ENCODE peak calls at places on chromosomes 11 and 22, in eight cellular contexts. I, O, N, T, Z, J, E and H are unnamed samples.

GRCh38 chr22:30556388-30556787 is 9.8 kb upstream of the SEC14L6 start:
- DNase-seq in I (no peak), O (no peak), N (no peak), T (no peak), Z (no peak), J (no peak), E (no peak), H (no peak)

GRCh38 chr11:47446833-47447232 is 2.1 kb downstream of the RAPSN start:
- DNase-seq in I (no peak), O (no peak), N (no peak), T (no peak), Z (no peak), J (no peak), E (no peak), H (no peak)

GRCh38 chr11:65435330-65435931 is 12.8 kb downstream of the NEAT1 start:
- DNase-seq in I (peak), O (no peak), N (no peak), T (peak), Z (peak), J (no peak), E (no peak), H (no peak)

GRCh38 chr11:72932132-72932570 is 117.9 kb downstream of the ATG16L2 start:
- DNase-seq in I (no peak), O (peak), N (peak), T (no peak), Z (no peak), J (no peak), E (no peak), H (no peak)

GRCh38 chr11:74169736-74170458 is 905 bp downstream of the C2CD3 start:
- DNase-seq in I (no peak), O (no peak), N (no peak), T (no peak), Z (no peak), J (no peak), E (no peak), H (no peak)

GRCh38 chr22:43399338-43399979 is 12.4 kb upstream of the MPPED1 start:
- DNase-seq in I (no peak), O (no peak), N (no peak), T (no peak), Z (no peak), J (no peak), E (no peak), H (peak)

GRCh38 chr22:21709688-21710087 is 25.9 kb downstream of the YPEL1 start:
- DNase-seq in I (no peak), O (no peak), N (no peak), T (no peak), Z (no peak), J (no peak), E (no peak), H (no peak)

GRCh38 chr11:57514538-57515331 is 767 bp downstream of the SLC43A1 start:
- DNase-seq in I (peak), O (peak), N (no peak), T (peak), Z (peak), J (no peak), E (peak), H (no peak)

GRCh38 chr11:129696309-129696989 is 119.2 kb upstream of the TMEM45B start:
- DNase-seq in I (no peak), O (no peak), N (no peak), T (no peak), Z (no peak), J (no peak), E (no peak), H (no peak)

GRCh38 chr22:45726081-45726480 is 54.4 kb downstream of the ATXN10 start:
- DNase-seq in I (no peak), O (no peak), N (no peak), T (no peak), Z (no peak), J (no peak), E (no peak), H (no peak)

GRCh38 chr11:27950339-27950738 is 157.6 kb downstream of the KIF18A start:
- DNase-seq in I (no peak), O (no peak), N (no peak), T (no peak), Z (no peak), J (no peak), E (no peak), H (no peak)

GRCh38 chr22:35301370-35301874 is 1.7 kb downstream of the TOM1 start:
- DNase-seq in I (no peak), O (peak), N (peak), T (no peak), Z (peak), J (no peak), E (peak), H (peak)

GRCh38 chr11:37688461-37688860 is 1090.4 kb upstream of the RAG2 start:
- DNase-seq in I (no peak), O (no peak), N (no peak), T (no peak), Z (no peak), J (no peak), E (no peak), H (no peak)

GRCh38 chr22:20432244-20432686 is 5.4 kb downstream of the SCARF2 start:
- DNase-seq in I (no peak), O (no peak), N (no peak), T (no peak), Z (no peak), J (no peak), E (peak), H (no peak)

GRCh38 chr22:20430101-20430640 is 7.5 kb downstream of the SCARF2 start:
- DNase-seq in I (no peak), O (no peak), N (no peak), T (no peak), Z (no peak), J (no peak), E (peak), H (no peak)

GRCh38 chr22:20431520-20432237 is 5.9 kb downstream of the SCARF2 start:
- DNase-seq in I (no peak), O (no peak), N (no peak), T (no peak), Z (no peak), J (no peak), E (peak), H (no peak)

GRCh38 chr22:20429254-20430100 is 8.1 kb downstream of the SCARF2 start:
- DNase-seq in I (peak), O (no peak), N (no peak), T (no peak), Z (peak), J (no peak), E (peak), H (peak)

GRCh38 chr22:20430641-20431519 is 6.7 kb downstream of the SCARF2 start:
- DNase-seq in I (peak), O (peak), N (no peak), T (no peak), Z (peak), J (no peak), E (peak), H (no peak)
- TF ChIP-seq CTCF in I (peak), O (no peak), N (peak), T (peak), Z (peak), J (peak), E (no peak), H (peak)

DNA sequence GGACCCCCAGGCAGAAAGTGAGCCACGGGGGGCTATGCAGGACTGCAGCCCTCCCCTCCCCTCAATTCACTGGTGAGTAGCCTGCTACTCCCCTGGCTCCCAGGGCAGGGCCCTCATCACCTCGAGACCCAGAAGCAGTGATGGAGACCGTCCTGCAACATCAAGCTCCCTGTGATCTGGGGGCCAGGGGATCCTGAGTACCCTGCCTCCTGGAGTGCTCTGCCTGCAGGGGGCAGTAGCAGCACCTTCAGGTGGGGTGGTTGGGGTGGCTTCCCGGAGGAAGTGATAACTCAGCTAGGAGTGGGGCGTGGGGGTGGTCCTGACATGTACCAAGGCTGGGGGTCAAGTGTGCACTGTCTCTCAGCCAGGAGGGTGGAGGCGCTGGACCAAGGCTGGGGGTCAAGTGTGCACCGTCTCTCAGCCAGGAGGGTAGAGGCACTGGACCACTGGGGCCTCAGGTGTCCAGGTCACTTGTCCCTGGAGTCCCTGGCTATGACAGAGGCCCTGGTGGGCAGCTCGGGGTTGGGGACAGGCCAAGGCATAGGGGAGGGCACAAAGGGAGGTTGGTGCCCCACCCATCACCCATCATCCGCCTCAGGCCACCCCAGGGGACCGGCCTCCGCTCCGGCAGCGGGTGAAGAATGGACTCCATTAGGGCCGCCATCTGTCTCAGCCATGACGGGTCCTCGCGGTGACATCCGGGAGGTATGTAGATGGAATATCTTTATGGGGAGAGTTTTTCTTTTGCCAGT is 9.4 kb downstream of the RTN4R start:
- DNase-seq in I (no peak), O (no peak), N (no peak), T (no peak), Z (no peak), J (no peak), E (no peak), H (no peak)
- TF ChIP-seq CTCF in I (no peak), O (no peak), N (peak), T (no peak), Z (no peak), J (peak), E (no peak), H (peak)

GRCh38 chr11:121533556-121534050 is 80.8 kb upstream of the SORL1-AS1 start:
- DNase-seq in I (no peak), O (no peak), N (no peak), T (no peak), Z (no peak), J (no peak), E (no peak), H (no peak)

GRCh38 chr11:121536116-121536515 is 83.3 kb upstream of the SORL1-AS1 start:
- DNase-seq in I (no peak), O (no peak), N (no peak), T (no peak), Z (no peak), J (no peak), E (no peak), H (no peak)

GRCh38 chr11:121535122-121535796 is 82.5 kb upstream of the SORL1-AS1 start:
- DNase-seq in I (no peak), O (peak), N (no peak), T (no peak), Z (no peak), J (no peak), E (no peak), H (no peak)

GRCh38 chr11:121538054-121538453 is 85.3 kb upstream of the SORL1-AS1 start:
- DNase-seq in I (no peak), O (no peak), N (no peak), T (no peak), Z (no peak), J (no peak), E (no peak), H (no peak)

GRCh38 chr11:121534131-121535093 is 81.6 kb upstream of the SORL1-AS1 start:
- DNase-seq in I (no peak), O (peak), N (no peak), T (no peak), Z (no peak), J (no peak), E (no peak), H (no peak)
- TF ChIP-seq CTCF in I (no peak), O (peak), N (peak), T (peak), Z (peak), J (peak), E (no peak), H (no peak)

GRCh38 chr11:131584694-131585592 is 214.5 kb downstream of the NTM start:
- DNase-seq in I (no peak), O (no peak), N (no peak), T (no peak), Z (no peak), J (no peak), E (no peak), H (no peak)
- TF ChIP-seq CTCF in I (no peak), O (peak), N (peak), T (no peak), Z (no peak), J (no peak), E (no peak), H (no peak)

DNA sequence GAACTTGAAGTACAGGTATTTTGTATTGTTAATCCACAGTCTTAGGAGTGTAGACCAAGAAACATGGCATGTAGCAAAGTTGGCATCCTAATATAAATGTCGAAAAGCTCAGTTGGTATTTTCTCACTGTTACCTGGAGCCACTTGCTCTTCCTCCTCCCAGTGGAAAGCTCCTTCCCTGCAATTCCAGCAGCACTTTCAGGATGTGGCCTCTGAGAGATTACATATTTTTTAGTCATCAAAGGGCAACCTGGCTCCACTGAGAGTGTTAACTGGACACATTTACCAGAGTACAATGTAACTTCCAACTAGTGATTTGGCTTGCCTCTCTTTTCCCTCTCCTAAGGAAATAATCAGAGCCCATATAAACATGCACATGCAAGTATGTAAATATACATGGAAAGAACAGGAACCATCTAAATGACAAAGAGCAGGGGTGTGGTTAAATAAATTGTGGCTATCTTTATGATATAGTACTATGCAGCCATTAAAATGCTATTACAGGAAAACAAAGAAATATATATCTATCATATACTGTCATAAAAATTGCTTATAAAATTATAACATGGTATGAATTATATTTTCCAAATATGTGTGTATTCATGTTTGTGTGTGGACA is 14.2 kb upstream of the EED start:
- DNase-seq in I (no peak), O (peak), N (no peak), T (no peak), Z (no peak), J (no peak), E (no peak), H (no peak)
- TF ChIP-seq CTCF in I (no peak), O (no peak), N (no peak), T (no peak), Z (no peak), J (peak), E (no peak), H (no peak)

GRCh38 chr11:10181811-10182210 is 112.2 kb downstream of the SBF2 start:
- DNase-seq in I (no peak), O (peak), N (no peak), T (no peak), Z (no peak), J (no peak), E (no peak), H (no peak)
- TF ChIP-seq CTCF in I (peak), O (no peak), N (peak), T (no peak), Z (peak), J (peak), E (no peak), H (no peak)

GRCh38 chr22:37905534-37906363 is at the start of gene MICALL1:
- DNase-seq in I (peak), O (peak), N (no peak), T (peak), Z (peak), J (peak), E (no peak), H (no peak)
- TF ChIP-seq CTCF in I (peak), O (no peak), N (no peak), T (peak), Z (peak), J (peak), E (no peak), H (peak)

GRCh38 chr11:1005913-1006312 is 30.6 kb downstream of the MUC6 start:
- DNase-seq in I (no peak), O (no peak), N (no peak), T (peak), Z (no peak), J (peak), E (no peak), H (no peak)

GRCh38 chr11:1006762-1007161 is 29.8 kb downstream of the MUC6 start:
- DNase-seq in I (no peak), O (no peak), N (no peak), T (no peak), Z (no peak), J (no peak), E (no peak), H (no peak)

GRCh38 chr11:1008781-1009180 is 27.7 kb downstream of the MUC6 start:
- DNase-seq in I (no peak), O (no peak), N (no peak), T (no peak), Z (no peak), J (no peak), E (no peak), H (no peak)

GRCh38 chr11:1008001-1008400 is 28.5 kb downstream of the MUC6 start:
- DNase-seq in I (no peak), O (no peak), N (no peak), T (no peak), Z (no peak), J (no peak), E (no peak), H (no peak)

DNA sequence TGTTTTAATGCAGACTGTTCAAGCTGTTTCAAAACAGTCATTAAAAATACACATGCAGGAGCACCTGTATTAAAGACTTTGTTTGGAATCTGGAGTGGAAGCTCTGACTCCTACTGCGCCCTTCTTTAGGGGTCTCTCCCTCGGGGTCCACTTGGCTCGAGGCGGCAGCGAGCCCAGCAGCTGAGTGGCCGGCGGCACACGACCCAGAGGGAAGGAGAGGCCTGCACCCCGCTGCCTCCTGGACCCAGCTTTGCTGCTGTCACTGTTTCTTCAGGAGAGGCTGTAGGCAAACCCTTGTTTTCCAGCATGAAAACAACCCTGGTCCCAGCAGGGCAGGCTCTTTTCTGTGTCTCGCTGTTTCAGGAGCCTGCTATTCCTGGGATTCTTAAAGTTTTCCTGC is 29.2 kb downstream of the MUC6 start:
- DNase-seq in I (no peak), O (no peak), N (no peak), T (no peak), Z (no peak), J (no peak), E (no peak), H (no peak)
- TF ChIP-seq CTCF in I (no peak), O (no peak), N (no peak), T (no peak), Z (no peak), J (no peak), E (no peak), H (no peak)